ENCODE peak calls at places on chromosomes 12 and 14, in four cellular contexts. One of them, this sample, is unnamed.

GRCh38 chr14:85002846-85003245 is 527.1 kb upstream of the FLRT2 start:
- DNase-seq in NCI-H524: no peak
- DNase-seq in activated CD8-positive, alpha-beta T cell treated with anti-CD3 and anti-CD28 coated beads, Interleukin-2, amount 10 ng/mL, durations not matched to agents 7 days and 5 days: no peak
- DNase-seq in lung: no peak
- DNase-seq in this sample: no peak

GRCh38 chr12:73598626-73599025 is 939.0 kb upstream of the ATXN7L3B start:
- DNase-seq in NCI-H524: no peak
- DNase-seq in lung: no peak
- DNase-seq in activated CD8-positive, alpha-beta T cell treated with anti-CD3 and anti-CD28 coated beads, Interleukin-2, amount 10 ng/mL, durations not matched to agents 7 days and 5 days: no peak
- DNase-seq in this sample: no peak

GRCh38 chr14:92258934-92259333 is 64.0 kb upstream of the SLC24A4 start:
- DNase-seq in lung: no peak
- DNase-seq in NCI-H524: no peak
- DNase-seq in activated CD8-positive, alpha-beta T cell treated with anti-CD3 and anti-CD28 coated beads, Interleukin-2, amount 10 ng/mL, durations not matched to agents 7 days and 5 days: peak
- DNase-seq in this sample: no peak

GRCh38 chr12:101343893-101344292 is 63.7 kb downstream of the ARL1 start:
- DNase-seq in lung: no peak
- DNase-seq in activated CD8-positive, alpha-beta T cell treated with anti-CD3 and anti-CD28 coated beads, Interleukin-2, amount 10 ng/mL, durations not matched to agents 7 days and 5 days: no peak
- DNase-seq in NCI-H524: no peak
- DNase-seq in this sample: no peak

GRCh38 chr14:35558680-35559079 is 24.7 kb downstream of the INSM2 start:
- DNase-seq in NCI-H524: peak
- DNase-seq in activated CD8-positive, alpha-beta T cell treated with anti-CD3 and anti-CD28 coated beads, Interleukin-2, amount 10 ng/mL, durations not matched to agents 7 days and 5 days: no peak
- DNase-seq in lung: no peak
- DNase-seq in this sample: no peak

GRCh38 chr12:121799175-121799841 is 4.5 kb upstream of the SETD1B start:
- DNase-seq in activated CD8-positive, alpha-beta T cell treated with anti-CD3 and anti-CD28 coated beads, Interleukin-2, amount 10 ng/mL, durations not matched to agents 7 days and 5 days: peak
- DNase-seq in lung: peak
- DNase-seq in NCI-H524: peak
- DNase-seq in this sample: peak

GRCh38 chr12:100545092-100545491 is 28.4 kb upstream of the GAS2L3 start:
- DNase-seq in NCI-H524: no peak
- DNase-seq in activated CD8-positive, alpha-beta T cell treated with anti-CD3 and anti-CD28 coated beads, Interleukin-2, amount 10 ng/mL, durations not matched to agents 7 days and 5 days: no peak
- DNase-seq in lung: no peak
- DNase-seq in this sample: no peak

GRCh38 chr12:101299931-101300330 is 20.0 kb downstream of the UTP20 start:
- DNase-seq in activated CD8-positive, alpha-beta T cell treated with anti-CD3 and anti-CD28 coated beads, Interleukin-2, amount 10 ng/mL, durations not matched to agents 7 days and 5 days: no peak
- DNase-seq in lung: no peak
- DNase-seq in NCI-H524: no peak
- DNase-seq in this sample: no peak

GRCh38 chr14:92880851-92881250 is 42.1 kb upstream of the CHGA start:
- DNase-seq in lung: no peak
- DNase-seq in activated CD8-positive, alpha-beta T cell treated with anti-CD3 and anti-CD28 coated beads, Interleukin-2, amount 10 ng/mL, durations not matched to agents 7 days and 5 days: no peak
- DNase-seq in NCI-H524: peak
- DNase-seq in this sample: no peak

GRCh38 chr12:50089730-50090129 is 4.6 kb downstream of the SMARCD1 start:
- DNase-seq in activated CD8-positive, alpha-beta T cell treated with anti-CD3 and anti-CD28 coated beads, Interleukin-2, amount 10 ng/mL, durations not matched to agents 7 days and 5 days: no peak
- DNase-seq in lung: no peak
- DNase-seq in NCI-H524: no peak
- DNase-seq in this sample: no peak

This sample was measured in activated CD4-positive, alpha-beta memory T cell treated with anti-CD3 and anti-CD28 coated beads, Interleukin-2, amount 10 ng/mL, durations not matched to agents 7 days and 5 days.